ENCODE peak calls at places on chromosomes 12 and 14, in five cellular contexts. C, Y, G, H and I are unnamed samples.

GRCh38 chr12:12792421-12792820 is 7.0 kb downstream of the APOLD1 start:
- DNase-seq in C (no peak), G (no peak), H (no peak), Y (no peak), I (no peak)

GRCh38 chr14:104155513-104155912 is 17.1 kb downstream of the KIF26A start:
- DNase-seq in G (no peak), Y (no peak), C (no peak), H (no peak), I (no peak)

GRCh38 chr14:101363261-101363555 is 198.1 kb upstream of the DIO3 start:
- DNase-seq in H (no peak), C (no peak), Y (no peak), G (no peak), I (no peak)

GRCh38 chr14:99562848-99563748 is 40.9 kb downstream of the CCDC85C start:
- DNase-seq in H (peak), G (no peak), Y (no peak), C (no peak), I (no peak)

GRCh38 chr14:104768437-104769323 is 15.7 kb downstream of the SIVA1 start:
- DNase-seq in H (peak), C (peak), Y (peak), G (peak), I (peak)

GRCh38 chr12:44296624-44297197 is 460.8 kb downstream of the TMEM117 start:
- DNase-seq in Y (no peak), G (no peak), H (no peak), C (no peak), I (no peak)

GRCh38 chr14:101707285-101707842 is 54.1 kb upstream of the PPP2R5C start:
- DNase-seq in H (peak), Y (no peak), C (no peak), G (peak), I (no peak)

GRCh38 chr12:89861086-89861485 is 152.4 kb upstream of the ATP2B1 start:
- DNase-seq in C (no peak), H (no peak), G (no peak), Y (no peak), I (no peak)